ENCODE peak calls at places on chromosome 4, in five cellular contexts. P is right cardiac atrium, Q is fibroblast of lung, J is PC-3, C is upper lobe of right lung. E is an unnamed sample. For H3K27me3, the result is how much of the 10 kb centered on the place peaks cover.

GRCh38 chr4:8478801-8479744 is 38.5 kb downstream of the TRMT44 start:
- DNase-seq in P (no peak), Q (peak), J (no peak), C (no peak), E (no peak)

GRCh38 chr4:96260071-96260682 is 420.3 kb downstream of the PDHA2 start:
- DNase-seq in P (no peak), Q (peak), J (no peak), C (no peak), E (no peak)

GRCh38 chr4:155703486-155704227 is 37.0 kb downstream of the GUCY1A1 start:
- DNase-seq in P (no peak), Q (peak), J (peak), C (no peak), E (no peak)

GRCh38 chr4:16043820-16044554 is 39.8 kb downstream of the PROM1 start:
- DNase-seq in P (no peak), Q (no peak), J (peak), C (no peak), E (no peak)

GRCh38 chr4:144174401-144175067 is 34.0 kb upstream of the GYPA start:
- DNase-seq in P (no peak), Q (peak), J (peak), C (no peak), E (no peak)

GRCh38 chr4:184361443-184361842 is 112.9 kb downstream of the IRF2 start:
- DNase-seq in P (no peak), Q (peak), J (no peak), C (no peak), E (no peak)

GRCh38 chr4:77818077-77818666 is 996 bp downstream of the CNOT6L start:
- DNase-seq in P (peak), Q (peak), J (peak), C (peak), E (peak)

GRCh38 chr4:38449506-38450174 is 214.4 kb upstream of the KLF3 start:
- DNase-seq in P (no peak), Q (no peak), J (no peak), C (no peak), E (no peak)

GRCh38 chr4:185902654-185903053 is 90.7 kb upstream of the SORBS2 start:
- DNase-seq in P (no peak), Q (peak), J (peak), C (no peak), E (no peak)

GRCh38 chr4:131296192-131296591 is 1852.9 kb upstream of the PCDH10 start:
- DNase-seq in P (no peak), Q (no peak), J (no peak), C (no peak), E (no peak)

GRCh38 chr4:56435001-56435747 is at the start of gene PPAT:
- DNase-seq in P (peak), Q (peak), J (peak), C (peak), E (peak)

GRCh38 chr4:52376107-52376704 is 282.9 kb downstream of the USP46 start:
- DNase-seq in P (no peak), Q (peak), J (peak), C (no peak), E (no peak)

GRCh38 chr4:34250562-34250961 is 1993.8 kb downstream of the ARAP2 start:
- DNase-seq in P (no peak), Q (peak), J (peak), C (no peak), E (no peak)

GRCh38 chr4:89072921-89073320 is 15.9 kb upstream of the FAM13A start:
- DNase-seq in P (no peak), Q (no peak), J (no peak), C (no peak), E (no peak)

GRCh38 chr4:90215286-90215685 is 88.1 kb downstream of the CCSER1 start:
- DNase-seq in P (no peak), Q (no peak), J (peak), C (no peak), E (no peak)

GRCh38 chr4:147927377-147928137 is 195.7 kb downstream of the ARHGAP10 start:
- DNase-seq in P (peak), Q (peak), J (peak), C (no peak), E (peak)

GRCh38 chr4:66357316-66357715 is 687.0 kb upstream of the EPHA5 start:
- DNase-seq in P (no peak), Q (no peak), J (peak), C (no peak), E (no peak)

GRCh38 chr4:20356565-20356964 is 104.9 kb downstream of the SLIT2 start:
- DNase-seq in P (no peak), Q (peak), J (no peak), C (no peak), E (no peak)

GRCh38 chr4:84224522-84224921 is 274.6 kb downstream of the NKX6-1 start:
- DNase-seq in P (no peak), Q (no peak), J (no peak), C (no peak), E (no peak)

GRCh38 chr4:104693601-104694201 is 199.0 kb upstream of the CXXC4 start:
- DNase-seq in P (no peak), Q (peak), J (peak), C (no peak), E (no peak)

GRCh38 chr4:124321370-124321769 is 391.2 kb downstream of the ANKRD50 start:
- DNase-seq in P (no peak), Q (peak), J (peak), C (no peak), E (no peak)

GRCh38 chr4:16171831-16172230 is 54.4 kb downstream of the TAPT1 start:
- DNase-seq in P (no peak), Q (no peak), J (no peak), C (no peak), E (no peak)

GRCh38 chr4:164779811-164780216 is 25.9 kb downstream of the SMIM31 start:
- DNase-seq in P (no peak), Q (peak), J (peak), C (no peak), E (no peak)

GRCh38 chr4:155161357-155161756 is 47.1 kb upstream of the NPY2R start:
- DNase-seq in P (no peak), Q (no peak), J (no peak), C (no peak), E (no peak)

GRCh38 chr4:174213734-174214101 is 69.7 kb downstream of the FBXO8 start:
- DNase-seq in P (no peak), Q (no peak), J (no peak), C (no peak), E (no peak)

GRCh38 chr4:174212061-174212460 is 71.4 kb downstream of the FBXO8 start:
- DNase-seq in P (no peak), Q (no peak), J (no peak), C (no peak), E (no peak)

GRCh38 chr4:174210952-174211490 is 72.4 kb downstream of the FBXO8 start:
- DNase-seq in P (no peak), Q (no peak), J (peak), C (no peak), E (no peak)

GRCh38 chr4:174209296-174209695 is 74.2 kb downstream of the FBXO8 start:
- DNase-seq in P (no peak), Q (no peak), J (no peak), C (no peak), E (no peak)

GRCh38 chr4:174211611-174212044 is 71.8 kb downstream of the FBXO8 start:
- DNase-seq in P (no peak), Q (no peak), J (no peak), C (no peak), E (no peak)
- H3K27me3 ChIP-seq in P (under half), Q (under half), J (under half), C (half or more), E (under half)

DNA sequence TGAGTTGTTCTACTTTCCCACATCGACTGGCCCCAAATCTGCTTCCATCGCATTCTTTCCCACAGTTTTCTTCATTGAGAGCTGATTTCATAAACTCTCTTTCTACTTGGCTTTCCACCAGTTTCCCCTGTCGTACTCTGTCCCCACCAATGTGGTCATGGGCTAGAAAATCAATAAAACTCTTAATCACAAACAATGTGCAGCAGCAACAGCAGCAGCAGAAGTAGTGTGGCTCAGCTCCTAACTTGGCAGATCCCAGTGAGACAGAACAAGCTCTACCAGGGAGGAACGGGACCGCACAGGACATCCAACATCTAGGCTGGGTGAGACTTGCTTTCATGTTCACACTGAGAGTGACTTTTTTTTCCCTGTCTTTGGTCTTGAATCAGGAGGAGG is 3.1 kb upstream of the SETD7 start:
- DNase-seq in P (no peak), Q (no peak), J (no peak), C (no peak), E (no peak)
- H3K27me3 ChIP-seq in P (under half), Q (under half), J (under half), C (under half), E (under half)

DNA sequence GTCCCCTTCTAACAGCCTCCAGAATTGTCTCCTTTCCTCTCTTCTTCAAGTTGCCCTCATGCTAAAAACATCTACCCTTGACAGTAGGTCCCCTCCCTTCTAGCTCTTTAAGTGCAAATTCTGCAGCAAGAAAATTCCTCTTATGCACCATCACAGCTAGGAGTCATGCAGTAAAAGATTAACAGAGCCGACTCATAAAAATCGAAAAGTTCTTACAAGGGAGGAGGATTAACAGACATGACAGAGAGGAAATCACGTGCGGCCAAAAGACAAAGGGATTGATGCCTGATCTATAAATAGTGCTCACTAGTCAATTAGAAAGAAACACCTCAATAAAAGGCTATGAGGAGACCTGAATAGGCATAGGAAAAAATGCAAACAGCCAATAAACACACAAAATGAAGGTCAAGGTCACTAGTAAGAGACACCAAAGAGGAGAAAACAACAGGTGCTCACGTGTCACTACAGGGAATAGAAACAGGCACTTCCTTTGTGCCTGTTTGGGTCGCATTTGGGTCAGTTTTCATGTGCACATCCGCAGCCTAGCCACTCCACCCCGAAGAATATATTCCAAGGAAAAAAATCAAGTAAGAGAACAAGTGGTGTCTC is 3.4 kb downstream of the RNF212 start:
- DNase-seq in P (no peak), Q (no peak), J (no peak), C (no peak), E (no peak)
- H3K27me3 ChIP-seq in P (under half), Q (under half), J (under half), C (under half), E (under half)

GRCh38 chr4:182141623-182142022 is 101.6 kb upstream of the TENM3 start:
- DNase-seq in P (no peak), Q (peak), J (no peak), C (no peak), E (no peak)
- H3K27me3 ChIP-seq in P (under half), Q (under half), J (under half), C (half or more), E (under half)

GRCh38 chr4:7307391-7308099 is 115.2 kb downstream of the SORCS2 start:
- DNase-seq in P (peak), Q (no peak), J (no peak), C (no peak), E (no peak)

GRCh38 chr4:7306021-7306420 is 113.7 kb downstream of the SORCS2 start:
- DNase-seq in P (no peak), Q (no peak), J (no peak), C (no peak), E (no peak)

GRCh38 chr4:7309176-7309575 is 116.8 kb downstream of the SORCS2 start:
- DNase-seq in P (peak), Q (no peak), J (no peak), C (no peak), E (no peak)

GRCh38 chr4:7306566-7306965 is 114.2 kb downstream of the SORCS2 start:
- DNase-seq in P (no peak), Q (no peak), J (no peak), C (no peak), E (no peak)

DNA sequence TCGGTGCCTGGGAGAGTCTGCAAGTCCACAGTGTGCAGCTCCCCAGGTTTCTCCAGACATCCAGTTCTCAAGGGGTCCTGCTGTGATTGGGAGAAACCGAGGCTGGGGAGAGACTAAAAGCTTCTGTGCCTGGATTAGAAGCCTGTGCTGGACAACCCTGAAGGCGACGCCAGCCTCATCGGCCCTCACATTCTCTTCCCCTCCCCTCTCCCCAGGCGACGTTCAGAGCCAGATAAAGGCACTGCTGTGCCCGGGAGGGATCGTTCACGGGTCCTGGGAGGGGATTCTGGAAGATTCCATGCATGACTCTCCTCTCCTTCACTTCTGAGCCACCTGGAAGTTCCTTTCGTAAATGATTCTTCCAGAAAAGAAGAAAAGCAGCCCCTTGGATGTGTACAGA is 114.6 kb downstream of the SORCS2 start:
- DNase-seq in P (peak), Q (no peak), J (no peak), C (no peak), E (no peak)
- H3K27me3 ChIP-seq in P (under half), Q (under half), J (under half), C (under half), E (under half)

GRCh38 chr4:174210354-174210753 is 73.1 kb downstream of the FBXO8 start:
- DNase-seq in P (no peak), Q (no peak), J (no peak), C (no peak), E (no peak)
- H3K27me3 ChIP-seq in P (under half), Q (under half), J (under half), C (half or more), E (under half)

DNA sequence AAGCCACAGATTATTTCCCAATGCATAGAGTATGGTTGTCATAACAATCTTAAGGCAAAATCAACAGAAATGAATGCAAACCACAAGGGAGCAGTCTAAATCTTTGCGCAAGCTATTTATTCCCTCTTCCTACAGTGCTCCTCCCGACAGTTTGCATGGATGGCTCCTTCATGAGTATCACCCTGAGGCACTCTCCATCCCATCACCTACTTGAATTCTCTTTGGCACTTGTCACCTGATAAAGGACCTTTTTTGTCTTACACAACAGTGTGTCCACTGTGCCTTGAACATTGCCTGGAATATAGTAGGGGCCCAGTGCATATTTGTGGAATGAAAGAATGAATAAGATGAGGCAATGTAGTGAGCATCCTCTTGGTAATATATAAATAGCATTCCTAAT is 35.5 kb upstream of the MMAA start:
- DNase-seq in P (no peak), Q (peak), J (peak), C (no peak), E (no peak)
- H3K27me3 ChIP-seq in P (under half), Q (under half), J (under half), C (under half), E (under half)

GRCh38 chr4:190015538-190016368 is 11.3 kb downstream of the FRG2 start:
- DNase-seq in P (no peak), Q (no peak), J (no peak), C (no peak), E (no peak)

GRCh38 chr4:190016369-190017289 is 10.4 kb downstream of the FRG2 start:
- DNase-seq in P (peak), Q (no peak), J (no peak), C (no peak), E (no peak)

GRCh38 chr4:190018201-190018920 is 8.7 kb downstream of the FRG2 start:
- DNase-seq in P (no peak), Q (no peak), J (no peak), C (no peak), E (no peak)

GRCh38 chr4:190017357-190018200 is 9.5 kb downstream of the FRG2 start:
- DNase-seq in P (peak), Q (peak), J (no peak), C (no peak), E (no peak)

GRCh38 chr4:190014771-190015537 is 12.1 kb downstream of the FRG2 start:
- DNase-seq in P (peak), Q (no peak), J (no peak), C (no peak), E (no peak)
- H3K27me3 ChIP-seq in P (under half), Q (under half), J (under half), C (half or more), E (under half)

GRCh38 chr4:93832097-93832496 is 3.5 kb downstream of the ATOH1 start:
- DNase-seq in P (no peak), Q (no peak), J (no peak), C (no peak), E (no peak)

GRCh38 chr4:93829531-93830089 is 1.1 kb downstream of the ATOH1 start:
- DNase-seq in P (no peak), Q (no peak), J (no peak), C (no peak), E (no peak)

GRCh38 chr4:93830090-93830818 is 1.7 kb downstream of the ATOH1 start:
- DNase-seq in P (no peak), Q (no peak), J (no peak), C (no peak), E (no peak)

GRCh38 chr4:93835929-93836328 is 7.4 kb downstream of the ATOH1 start:
- DNase-seq in P (no peak), Q (no peak), J (no peak), C (no peak), E (no peak)

DNA sequence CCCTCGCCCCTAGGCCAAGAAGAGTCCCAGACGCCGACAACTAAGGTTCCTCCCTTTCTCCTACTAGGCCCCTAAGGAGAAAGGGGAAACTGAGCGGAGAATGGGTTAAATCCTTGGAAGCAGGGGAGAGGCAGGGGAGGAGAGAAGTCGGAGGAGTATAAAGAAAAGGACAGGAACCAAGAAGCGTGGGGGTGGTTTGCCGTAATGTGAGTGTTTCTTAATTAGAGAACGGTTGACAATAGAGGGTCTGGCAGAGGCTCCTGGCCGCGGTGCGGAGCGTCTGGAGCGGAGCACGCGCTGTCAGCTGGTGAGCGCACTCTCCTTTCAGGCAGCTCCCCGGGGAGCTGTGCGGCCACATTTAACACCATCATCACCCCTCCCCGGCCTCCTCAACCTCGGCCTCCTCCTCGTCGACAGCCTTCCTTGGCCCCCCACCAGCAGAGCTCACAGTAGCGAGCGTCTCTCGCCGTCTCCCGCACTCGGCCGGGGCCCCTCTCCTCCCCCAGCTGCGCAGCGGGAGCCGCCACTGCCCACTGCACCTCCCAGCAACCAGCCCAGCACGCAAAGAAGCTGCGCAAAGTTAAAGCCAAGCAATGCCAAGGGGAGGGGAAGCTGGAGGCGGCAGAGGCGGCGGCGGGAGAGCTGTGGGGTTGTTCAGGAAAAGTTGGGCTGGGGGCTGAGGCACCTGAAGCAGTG is 6.0 kb downstream of the ATOH1 start:
- DNase-seq in P (no peak), Q (no peak), J (no peak), C (no peak), E (no peak)
- H3K27me3 ChIP-seq in P (under half), Q (under half), J (under half), C (half or more), E (under half)

GRCh38 chr4:110612631-110613269 is 10.1 kb downstream of the PITX2 start:
- DNase-seq in P (no peak), Q (no peak), J (no peak), C (no peak), E (no peak)

GRCh38 chr4:110610940-110611785 is 11.7 kb downstream of the PITX2 start:
- DNase-seq in P (no peak), Q (no peak), J (no peak), C (no peak), E (no peak)

GRCh38 chr4:110610620-110610939 is 12.3 kb downstream of the PITX2 start:
- DNase-seq in P (no peak), Q (no peak), J (no peak), C (no peak), E (no peak)

GRCh38 chr4:110611968-110612447 is 10.9 kb downstream of the PITX2 start:
- DNase-seq in P (no peak), Q (no peak), J (no peak), C (no peak), E (no peak)

DNA sequence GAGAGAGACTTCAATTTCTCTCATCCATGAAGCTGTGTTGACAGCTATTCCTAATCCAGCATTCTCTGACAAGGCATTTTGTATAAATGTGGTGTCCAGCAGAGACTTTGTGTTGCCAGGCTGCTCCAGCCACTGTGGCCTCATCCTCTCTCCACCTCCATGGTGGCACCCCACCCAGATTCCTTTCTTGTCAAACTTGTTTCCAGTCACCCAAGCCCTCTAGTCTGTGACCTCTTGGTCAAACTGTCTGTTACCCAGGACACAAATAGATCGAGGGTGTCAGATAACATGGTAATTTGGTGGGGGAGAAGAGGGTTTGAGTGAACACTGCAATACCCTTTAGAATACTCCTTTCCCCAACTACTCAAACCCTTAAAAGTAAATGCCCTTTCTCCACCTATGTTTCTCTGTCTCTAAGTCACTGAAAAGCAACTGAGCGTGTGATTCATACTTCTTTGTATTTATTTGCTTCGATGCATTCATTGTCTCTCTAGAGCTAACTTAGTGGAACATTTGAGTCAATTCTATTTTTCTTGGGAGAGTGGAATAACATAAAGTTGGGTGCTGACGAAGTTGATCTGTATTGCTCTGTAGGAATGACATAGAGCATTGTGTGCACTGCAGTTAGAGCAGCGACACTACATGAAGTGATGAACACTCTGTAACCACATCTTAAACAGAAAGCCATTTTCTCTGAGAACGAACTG is 13.7 kb downstream of the PITX2 start:
- DNase-seq in P (no peak), Q (no peak), J (peak), C (no peak), E (no peak)
- H3K27me3 ChIP-seq in P (under half), Q (under half), J (under half), C (half or more), E (under half)